ENCODE peak calls at places on chromosomes 12 and 14, in five cellular contexts. V, X, F, T and K are unnamed samples.

GRCh38 chr14:29668201-29668600 is 259.4 kb downstream of the PRKD1 start:
- DNase-seq in V (no peak), X (peak; percentile 14), F (no peak), T (no peak), K (no peak)

GRCh38 chr12:56082967-56083366 is 3.0 kb downstream of the ERBB3 start:
- DNase-seq in V (no peak), X (no peak), F (no peak), T (no peak), K (no peak)

GRCh38 chr14:24403294-24404013 is 4.7 kb downstream of the NYNRIN start:
- DNase-seq in V (no peak), X (no peak), F (peak; percentile 24), T (no peak), K (no peak)

GRCh38 chr14:80678436-80678835 is 263.1 kb downstream of the CEP128 start:
- DNase-seq in V (no peak), X (peak; percentile 30), F (peak; percentile 22), T (no peak), K (no peak)

GRCh38 chr12:53098354-53098981 is 1.0 kb downstream of the IGFBP6 start:
- DNase-seq in V (no peak), X (peak; percentile 71), F (peak; percentile 52), T (no peak), K (peak; percentile 37)

GRCh38 chr14:72420749-72421452 is 473.0 kb downstream of the DPF3 start:
- DNase-seq in V (peak; percentile 55), X (peak; percentile 29), F (peak; percentile 76), T (no peak), K (peak; percentile 67)

GRCh38 chr14:50225974-50226297 is 5.4 kb downstream of the SOS2 start:
- DNase-seq in V (no peak), X (no peak), F (no peak), T (no peak), K (no peak)

GRCh38 chr14:88660056-88660455 is 97.2 kb downstream of the ZC3H14 start:
- DNase-seq in V (no peak), X (no peak), F (peak; percentile 58), T (no peak), K (no peak)

GRCh38 chr14:51844482-51844881 is 15.9 kb upstream of the GNG2 start:
- DNase-seq in V (no peak), X (no peak), F (no peak), T (no peak), K (no peak)

GRCh38 chr14:80239631-80240030 is 28.3 kb upstream of the DIO2 start:
- DNase-seq in V (no peak), X (peak; percentile 35), F (peak; percentile 23), T (no peak), K (no peak)

GRCh38 chr12:106682594-106683234 is 91.8 kb upstream of the RIC8B start:
- DNase-seq in V (no peak), X (peak; percentile 7), F (peak; percentile 75), T (no peak), K (no peak)

GRCh38 chr14:89924224-89924623 is 30.3 kb downstream of the EFCAB11 start:
- DNase-seq in V (peak; percentile 73), X (no peak), F (no peak), T (no peak), K (no peak)

GRCh38 chr12:130026608-130027176 is 122.9 kb upstream of the TMEM132D start:
- DNase-seq in V (no peak), X (no peak), F (peak; percentile 44), T (no peak), K (no peak)

GRCh38 chr14:104893435-104894207 is 28.6 kb downstream of the CEP170B start:
- DNase-seq in V (peak; percentile 49), X (no peak), F (no peak), T (no peak), K (peak; percentile 14)

GRCh38 chr14:50040401-50040775 is 76.0 kb downstream of the VCPKMT start:
- DNase-seq in V (no peak), X (peak; percentile 77), F (peak; percentile 89), T (no peak), K (no peak)

GRCh38 chr12:70549340-70550179 is 87.7 kb downstream of the PTPRB start:
- DNase-seq in V (no peak), X (no peak), F (peak; percentile 30), T (no peak), K (no peak)

GRCh38 chr14:64688801-64689200 is 15.4 kb upstream of the PLEKHG3 start:
- DNase-seq in V (peak; percentile 31), X (no peak), F (no peak), T (no peak), K (no peak)

GRCh38 chr14:73460691-73461127 is 2.4 kb upstream of the NUMB start:
- DNase-seq in V (no peak), X (peak; percentile 80), F (peak; percentile 61), T (no peak), K (no peak)

GRCh38 chr12:124823272-124823970 is 40.2 kb downstream of the SCARB1 start:
- DNase-seq in V (no peak), X (peak; percentile 56), F (no peak), T (no peak), K (no peak)

DNA sequence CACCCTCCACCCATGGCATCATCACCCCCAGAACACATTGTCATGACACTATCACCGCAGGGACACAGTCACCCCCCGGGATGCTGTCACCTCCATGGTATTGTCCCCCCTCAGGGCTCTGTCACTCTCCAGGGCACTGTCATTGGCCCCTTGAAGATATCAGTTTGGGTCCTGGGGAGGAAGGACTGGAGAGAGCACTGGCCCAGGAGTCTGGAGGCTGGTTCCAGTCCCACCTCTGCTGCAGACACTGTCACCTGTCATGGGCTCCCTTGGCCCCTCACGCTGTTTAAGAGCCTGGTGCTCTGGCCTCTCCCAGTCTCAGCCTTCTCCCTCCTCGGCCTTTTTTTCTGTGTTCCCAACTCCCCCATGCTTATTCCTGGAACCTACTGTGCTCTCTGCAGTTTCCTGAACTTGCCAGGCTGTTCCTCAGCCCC is 31.9 kb downstream of the SERPINA3 start:
- DNase-seq in V (peak; percentile 17), X (no peak), F (no peak), T (no peak), K (no peak)
- TF ChIP-seq CTCF in V (no peak), X (no peak), F (no peak), T (no peak), K (no peak)

GRCh38 chr12:7716391-7716790 is 5.2 kb downstream of the DPPA3 start:
- DNase-seq in V (no peak), X (no peak), F (no peak), T (no peak), K (no peak)
- TF ChIP-seq CTCF in V (no peak), X (no peak), F (no peak), T (no peak), K (peak; percentile 12)

DNA sequence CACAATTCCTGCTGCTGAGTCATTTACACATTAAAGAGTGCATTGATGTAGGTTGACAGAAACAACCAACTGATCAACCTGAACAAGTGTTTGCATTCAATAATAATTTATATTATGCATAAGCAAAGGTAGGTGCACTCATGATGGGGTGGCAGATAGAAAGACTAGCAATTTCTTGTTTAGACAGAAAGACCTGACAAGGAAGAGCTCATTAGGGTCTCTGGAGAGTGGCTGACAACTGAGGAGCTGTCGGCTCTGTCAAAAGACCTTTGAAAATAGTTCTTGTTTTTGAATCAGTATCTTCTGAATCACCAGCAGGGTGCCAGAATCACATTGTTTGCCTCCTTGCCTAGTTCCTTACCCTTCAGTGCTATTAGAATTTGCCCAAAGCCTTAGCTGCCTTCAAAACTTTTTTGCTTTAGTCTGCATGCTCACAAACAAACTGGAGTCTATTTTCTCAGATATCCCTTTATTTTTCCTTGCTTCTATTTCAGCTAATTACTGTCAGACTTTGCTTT is 234.7 kb downstream of the BTG1 start:
- DNase-seq in V (no peak), X (no peak), F (peak; percentile 24), T (no peak), K (no peak)
- TF ChIP-seq CTCF in V (no peak), X (no peak), F (peak; percentile 10), T (no peak), K (no peak)

DNA sequence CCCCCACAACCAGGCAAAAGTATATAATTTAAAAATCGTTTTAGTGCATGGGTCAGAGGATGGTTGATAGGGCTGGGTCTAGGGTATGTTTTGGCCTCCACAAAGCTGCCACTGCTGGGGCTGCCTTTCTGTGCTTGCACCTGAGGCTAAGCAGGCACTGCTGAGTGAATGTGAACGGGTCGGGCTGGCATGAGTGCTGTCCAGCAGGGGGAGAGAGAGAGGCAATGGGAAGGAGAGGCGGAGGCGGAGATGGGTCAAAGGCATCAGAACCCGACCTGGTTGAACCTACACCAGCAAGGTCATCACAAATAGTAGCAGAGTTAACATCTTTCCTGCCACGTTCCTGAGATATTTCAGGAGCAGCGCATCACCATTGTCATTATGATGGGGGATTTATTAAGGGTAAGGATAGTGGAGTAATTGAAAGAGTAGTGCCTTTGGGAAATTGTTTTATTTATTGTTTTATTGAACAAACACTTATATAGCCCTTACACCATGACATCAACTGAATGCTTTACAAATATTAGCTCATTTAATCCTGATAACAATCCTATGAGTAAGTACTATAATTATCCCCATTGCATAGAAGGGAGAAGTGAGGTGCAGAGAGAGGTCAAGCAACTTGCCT is 5.8 kb upstream of the NRXN3 start:
- DNase-seq in V (peak; percentile 50), X (no peak), F (peak; percentile 8), T (no peak), K (no peak)
- TF ChIP-seq CTCF in V (no peak), X (peak; percentile 29), F (peak; percentile 54), T (peak; percentile 95), K (peak; percentile 50)

DNA sequence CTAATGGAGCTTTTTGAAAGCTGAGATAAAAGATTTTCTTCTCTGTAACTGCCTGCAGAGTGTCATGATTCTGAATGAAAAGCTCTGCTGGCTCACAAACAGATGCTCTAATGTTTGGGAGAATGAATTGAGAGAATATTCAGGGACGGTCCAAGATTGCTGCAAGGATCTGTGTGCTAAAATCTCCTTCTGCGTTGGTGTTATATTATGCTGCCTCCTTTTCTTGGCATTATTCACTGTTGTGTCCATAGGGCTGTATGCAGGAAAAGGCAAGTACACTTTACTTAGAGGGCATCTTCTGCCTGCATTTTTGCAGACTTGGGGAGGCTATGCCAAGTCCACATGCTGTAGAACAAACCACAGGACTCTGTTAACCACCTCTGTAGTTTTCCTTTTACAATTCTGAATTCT is 209.8 kb upstream of the KRR1 start:
- DNase-seq in V (no peak), X (peak; percentile 44), F (peak; percentile 44), T (no peak), K (no peak)
- TF ChIP-seq CTCF in V (no peak), X (no peak), F (no peak), T (no peak), K (no peak)